ENCODE peak calls at places on chromosomes 11 and 22, in ten cellular contexts. L is cardiac fibroblast, W is pancreas, E is sigmoid colon, P is adrenal gland, C is A549, A is lower leg skin, I is lung, X is MM.1S, H is suprapubic skin. B is an unnamed sample.

GRCh38 chr22:46085831-46086576 is 64.3 kb upstream of the PPARA start:
- DNase-seq in L (peak), W (peak), E (peak), P (peak), C (peak), A (peak), I (peak), X (no peak), H (peak), B (peak)

GRCh38 chr22:35900483-35901168 is 128.0 kb downstream of the RBFOX2 start:
- DNase-seq in L (peak), W (no peak), E (no peak), P (no peak), C (peak), A (no peak), I (no peak), X (no peak), H (no peak), B (peak)

GRCh38 chr22:21762712-21763581 is 27.4 kb upstream of the YPEL1 start:
- DNase-seq in L (no peak), W (no peak), E (no peak), P (no peak), C (no peak), A (no peak), I (no peak), X (no peak), H (no peak), B (no peak)

GRCh38 chr11:119975561-119976152 is 162.3 kb downstream of the TRIM29 start:
- DNase-seq in L (no peak), W (no peak), E (no peak), P (no peak), C (no peak), A (peak), I (no peak), X (no peak), H (no peak), B (no peak)

GRCh38 chr11:71252434-71252781 is at the start of gene SHANK2:
- DNase-seq in L (no peak), W (peak), E (no peak), P (no peak), C (no peak), A (no peak), I (no peak), X (no peak), H (no peak), B (no peak)

GRCh38 chr11:61075891-61076290 is 26.4 kb upstream of the CD5 start:
- DNase-seq in L (peak), W (no peak), E (no peak), P (peak), C (peak), A (no peak), I (no peak), X (no peak), H (no peak), B (peak)

GRCh38 chr11:116418388-116419041 is 354.3 kb downstream of the BUD13 start:
- DNase-seq in L (no peak), W (no peak), E (no peak), P (no peak), C (no peak), A (no peak), I (no peak), X (no peak), H (no peak), B (no peak)

GRCh38 chr22:31350410-31350863 is 4.3 kb upstream of the PATZ1 start:
- DNase-seq in L (peak), W (peak), E (no peak), P (peak), C (peak), A (no peak), I (no peak), X (peak), H (no peak), B (peak)

GRCh38 chr11:7577883-7578242 is 64.1 kb downstream of the PPFIBP2 start:
- DNase-seq in L (peak), W (no peak), E (no peak), P (no peak), C (no peak), A (no peak), I (no peak), X (peak), H (no peak), B (no peak)

GRCh38 chr11:13354335-13354734 is 76.7 kb downstream of the BMAL1 start:
- DNase-seq in L (peak), W (no peak), E (no peak), P (no peak), C (peak), A (peak), I (no peak), X (no peak), H (no peak), B (peak)

GRCh38 chr11:6926208-6927029 is at the start of gene ZNF215:
- DNase-seq in L (peak), W (peak), E (peak), P (peak), C (peak), A (peak), I (peak), X (peak), H (peak), B (peak)

GRCh38 chr22:17655289-17655688 is 16.7 kb downstream of the BCL2L13 start:
- DNase-seq in L (no peak), W (no peak), E (no peak), P (no peak), C (no peak), A (peak), I (peak), X (no peak), H (no peak), B (peak)

GRCh38 chr11:7548659-7549283 is 35.0 kb downstream of the PPFIBP2 start:
- DNase-seq in L (no peak), W (no peak), E (no peak), P (no peak), C (peak), A (no peak), I (no peak), X (peak), H (no peak), B (peak)

GRCh38 chr11:76803811-76804600 is 20.9 kb downstream of the TSKU start:
- DNase-seq in L (peak), W (peak), E (no peak), P (no peak), C (peak), A (no peak), I (no peak), X (no peak), H (peak), B (no peak)

GRCh38 chr11:119717839-119718534 is 11.0 kb downstream of the NECTIN1 start:
- DNase-seq in L (no peak), W (no peak), E (no peak), P (no peak), C (no peak), A (no peak), I (no peak), X (no peak), H (no peak), B (no peak)

GRCh38 chr11:71928739-71929443 is at the start of gene RNF121:
- DNase-seq in L (peak), W (peak), E (peak), P (peak), C (peak), A (peak), I (peak), X (peak), H (peak), B (peak)

GRCh38 chr11:77205467-77206263 is 77.6 kb downstream of the MYO7A start:
- DNase-seq in L (no peak), W (no peak), E (no peak), P (no peak), C (no peak), A (peak), I (no peak), X (peak), H (peak), B (no peak)

GRCh38 chr22:36323182-36323854 is 64.4 kb downstream of the MYH9 start:
- DNase-seq in L (peak), W (no peak), E (peak), P (peak), C (no peak), A (peak), I (peak), X (no peak), H (no peak), B (no peak)

GRCh38 chr11:63804259-63804658 is 9.0 kb upstream of the SPINDOC start:
- DNase-seq in L (no peak), W (no peak), E (no peak), P (no peak), C (no peak), A (no peak), I (no peak), X (no peak), H (no peak), B (peak)

GRCh38 chr22:40409613-40410113 is 39.3 kb downstream of the SGSM3 start:
- DNase-seq in L (no peak), W (no peak), E (no peak), P (no peak), C (no peak), A (no peak), I (no peak), X (no peak), H (peak), B (no peak)

GRCh38 chr22:38313384-38313955 is 3.8 kb downstream of the CSNK1E start:
- DNase-seq in L (peak), W (no peak), E (peak), P (peak), C (peak), A (peak), I (no peak), X (peak), H (peak), B (peak)

GRCh38 chr11:62370743-62371440 is 33.6 kb downstream of the ASRGL1 start:
- DNase-seq in L (no peak), W (no peak), E (no peak), P (no peak), C (no peak), A (no peak), I (no peak), X (no peak), H (no peak), B (no peak)

GRCh38 chr11:45754261-45754709 is 50.7 kb upstream of the SLC35C1 start:
- DNase-seq in L (peak), W (peak), E (no peak), P (peak), C (no peak), A (no peak), I (peak), X (no peak), H (no peak), B (no peak)

GRCh38 chr22:49037701-49038245 is 789.9 kb downstream of the BRD1 start:
- DNase-seq in L (no peak), W (no peak), E (peak), P (no peak), C (no peak), A (no peak), I (no peak), X (no peak), H (no peak), B (no peak)

GRCh38 chr11:72719144-72719543 is 33.1 kb downstream of the ARAP1 start:
- DNase-seq in L (no peak), W (no peak), E (no peak), P (peak), C (no peak), A (no peak), I (no peak), X (peak), H (no peak), B (no peak)

GRCh38 chr11:113141010-113141409 is 173.4 kb upstream of the TTC12 start:
- DNase-seq in L (no peak), W (no peak), E (no peak), P (no peak), C (no peak), A (no peak), I (no peak), X (no peak), H (no peak), B (no peak)

GRCh38 chr11:75944515-75944914 is 129.5 kb downstream of the UVRAG start:
- DNase-seq in L (no peak), W (no peak), E (no peak), P (no peak), C (no peak), A (no peak), I (no peak), X (no peak), H (no peak), B (no peak)

GRCh38 chr11:71301858-71302533 is 49.6 kb upstream of the SHANK2 start:
- DNase-seq in L (no peak), W (no peak), E (peak), P (no peak), C (no peak), A (peak), I (peak), X (no peak), H (peak), B (no peak)

GRCh38 chr11:131606936-131607335 is 236.5 kb downstream of the NTM start:
- DNase-seq in L (no peak), W (no peak), E (no peak), P (no peak), C (no peak), A (peak), I (no peak), X (no peak), H (no peak), B (no peak)
- TF ChIP-seq CTCF in L (no peak), W (no peak), E (no peak), P (no peak), C (no peak), A (no peak), I (no peak), X (no peak), H (no peak), B (no peak)

DNA sequence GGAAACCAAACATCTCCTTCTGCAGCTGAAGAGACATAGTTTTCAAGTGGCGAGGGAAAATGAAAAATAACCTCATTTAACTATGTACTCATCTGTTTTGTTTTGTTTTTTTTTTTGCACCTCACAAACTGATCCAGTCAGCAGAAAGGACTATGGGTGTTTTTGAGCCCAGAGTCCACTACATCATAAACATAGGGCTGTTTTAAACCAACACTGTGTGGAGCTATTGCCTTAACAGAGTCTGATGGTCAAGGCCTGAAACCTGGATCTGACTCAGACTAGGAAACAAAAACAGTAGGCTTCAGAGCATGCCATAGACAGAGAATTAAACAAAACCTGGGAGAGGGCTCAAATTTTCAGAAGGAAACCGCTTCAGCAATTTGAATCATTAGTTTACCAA is 99.3 kb upstream of the FSHB start:
- DNase-seq in L (no peak), W (no peak), E (no peak), P (peak), C (no peak), A (no peak), I (no peak), X (no peak), H (no peak), B (no peak)
- TF ChIP-seq CTCF in L (no peak), W (no peak), E (no peak), P (peak), C (no peak), A (no peak), I (no peak), X (no peak), H (no peak), B (no peak)

DNA sequence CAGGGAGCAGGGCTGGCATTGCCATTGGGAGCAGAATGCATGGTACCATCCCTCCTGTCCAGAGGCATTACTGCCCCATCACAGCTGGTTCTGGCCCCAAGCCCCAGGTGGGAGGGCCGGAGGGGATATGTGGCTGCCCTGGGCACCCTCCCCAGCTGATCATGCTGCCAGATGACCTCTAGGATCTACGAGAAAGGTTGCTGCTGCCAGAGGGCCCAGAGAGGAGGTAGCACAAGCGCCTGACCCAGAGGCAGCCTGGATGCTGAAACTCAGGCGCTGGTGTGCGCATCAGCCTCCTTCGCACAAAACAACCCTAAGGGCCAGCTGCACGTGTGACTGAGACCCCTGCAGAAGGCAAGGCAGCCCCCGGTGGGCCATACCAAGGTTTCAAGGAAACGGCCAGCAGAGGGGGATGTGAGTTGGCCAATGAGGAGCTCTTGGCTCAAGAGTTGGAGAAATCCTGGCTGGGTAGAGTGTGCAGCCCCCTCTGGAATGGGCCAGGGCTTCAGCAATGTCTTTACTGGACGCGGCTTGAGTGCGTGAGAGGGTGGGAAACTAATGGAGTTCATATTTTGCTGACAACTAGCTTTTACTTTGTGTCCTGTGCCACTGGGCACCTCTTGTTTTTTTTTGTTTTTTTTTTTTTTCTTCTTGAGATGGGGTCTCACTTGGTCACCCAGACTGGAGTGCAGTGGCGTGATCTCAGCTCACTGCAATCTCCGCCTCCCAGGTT is 88.3 kb upstream of the PARVA start:
- DNase-seq in L (no peak), W (no peak), E (no peak), P (no peak), C (no peak), A (peak), I (no peak), X (no peak), H (peak), B (no peak)
- TF ChIP-seq CTCF in L (peak), W (no peak), E (peak), P (no peak), C (peak), A (no peak), I (no peak), X (no peak), H (no peak), B (no peak)

DNA sequence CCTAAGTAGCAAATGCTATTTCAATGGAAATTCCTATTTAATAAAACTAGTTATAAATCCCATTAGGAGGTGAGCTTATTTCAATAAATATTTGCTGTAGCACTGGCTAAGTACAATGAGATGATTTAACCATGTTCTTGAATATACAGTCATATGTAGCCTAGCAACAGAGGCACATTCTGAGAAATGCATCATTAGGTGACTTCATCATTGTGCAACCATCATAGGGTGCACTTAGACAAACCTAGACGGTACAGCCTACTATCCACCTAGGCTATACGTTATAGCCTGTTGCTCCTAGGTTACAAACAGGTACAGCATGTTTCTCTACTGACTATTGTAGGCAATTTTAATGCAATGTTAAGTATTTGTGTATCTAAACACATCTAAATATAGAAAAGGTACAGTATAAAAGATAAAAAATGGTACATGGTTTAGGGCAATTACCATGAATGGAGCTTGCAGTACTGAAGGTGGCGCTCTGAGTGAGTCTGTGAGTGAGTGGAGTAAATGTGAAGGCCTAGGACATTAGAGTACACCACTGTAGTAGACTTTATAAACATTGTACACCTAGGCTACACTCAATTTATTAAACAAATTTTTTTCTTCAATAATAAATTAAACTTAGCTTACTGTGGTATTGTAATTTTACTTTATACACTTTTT is 350.1 kb downstream of the CASP12 start:
- DNase-seq in L (peak), W (no peak), E (no peak), P (no peak), C (no peak), A (no peak), I (no peak), X (no peak), H (no peak), B (peak)
- TF ChIP-seq CTCF in L (no peak), W (no peak), E (no peak), P (no peak), C (no peak), A (no peak), I (no peak), X (no peak), H (no peak), B (no peak)

GRCh38 chr11:104873252-104873651 is 25.0 kb downstream of the CASP12 start:
- DNase-seq in L (no peak), W (no peak), E (no peak), P (no peak), C (no peak), A (no peak), I (no peak), X (no peak), H (no peak), B (no peak)
- TF ChIP-seq CTCF in L (peak), W (no peak), E (no peak), P (no peak), C (no peak), A (no peak), I (no peak), X (peak), H (no peak), B (no peak)

B was measured in MCF 10A.